ENCODE peak calls at places on chromosomes 11 and 22, in four cellular contexts. Z is EL; L is stimulated activated CD4-positive, alpha-beta T cell treated with anti-CD3 and anti-CD28 coated beads, Interleukin-1b, Interleukin-23, amount 100 ng/mL, for 24 hours; E is uterus. J is an unnamed sample.

GRCh38 chr11:120337896-120338840 is 2.0 kb downstream of the ARHGEF12 start:
- DNase-seq in Z (peak; percentile 39), L (no peak), E (no peak), J (no peak)

GRCh38 chr11:1873048-1873812 is 18.5 kb downstream of the PRR33 start:
- DNase-seq in Z (no peak), L (no peak), E (peak; percentile 68), J (no peak)

GRCh38 chr11:426851-427250 is 12.1 kb upstream of the SIGIRR start:
- DNase-seq in Z (no peak), L (no peak), E (no peak), J (no peak)

GRCh38 chr11:69215784-69216415 is 60.2 kb downstream of the SMIM38 start:
- DNase-seq in Z (peak; percentile 21), L (no peak), E (no peak), J (no peak)

GRCh38 chr11:41113160-41113559 is 346.3 kb downstream of the LRRC4C start:
- DNase-seq in Z (no peak), L (no peak), E (no peak), J (no peak)

GRCh38 chr11:68832476-68833176 is 9.1 kb downstream of the CPT1A start:
- DNase-seq in Z (no peak), L (no peak), E (no peak), J (no peak)

GRCh38 chr11:113877673-113878060 is 2.3 kb upstream of the USP28 start:
- DNase-seq in Z (no peak), L (no peak), E (no peak), J (no peak)

GRCh38 chr22:25407226-25407858 is 157.1 kb upstream of the GRK3 start:
- DNase-seq in Z (no peak), L (no peak), E (no peak), J (no peak)

GRCh38 chr11:1129143-1129665 is 28.5 kb upstream of the MUC5AC start:
- DNase-seq in Z (no peak), L (no peak), E (no peak), J (no peak)

GRCh38 chr11:19806251-19806650 is 93.6 kb downstream of the NAV2 start:
- DNase-seq in Z (no peak), L (no peak), E (no peak), J (no peak)

J was measured in activated naive CD8-positive, alpha-beta T cell treated with anti-CD3 and anti-CD28 coated beads, Interleukin-2, amount 50 U/mL, for 16 hours.